ENCODE peak calls at places on chromosomes 4 and X, in four cellular contexts. S is H1, O is SK-N-SH, K is K562. X is an unnamed sample.

GRCh38 chrX:11215191-11215921 is 77.9 kb upstream of the AMELX start:
- DNase-seq in S (peak; percentile 50), K (no peak), O (peak; percentile 17), X (no peak)

GRCh38 chrX:68462197-68462596 is 28.9 kb upstream of the OPHN1 start:
- DNase-seq in O (no peak), K (no peak), S (no peak), X (no peak)

GRCh38 chr4:138668309-138668708 is 347.3 kb upstream of the NOCT start:
- DNase-seq in O (no peak), S (no peak), K (no peak), X (no peak)

GRCh38 chr4:3310301-3311094 is 17.7 kb downstream of the RGS12 start:
- DNase-seq in S (no peak), O (no peak), K (no peak), X (no peak)

GRCh38 chr4:13267091-13267490 is 217.0 kb downstream of the RAB28 start:
- DNase-seq in K (no peak), S (no peak), O (no peak), X (no peak)

GRCh38 chrX:26597981-26598380 is 382.0 kb downstream of the MAGEB5 start:
- DNase-seq in S (no peak), K (no peak), O (no peak), X (no peak)

GRCh38 chrX:79413009-79413408 is 45.9 kb upstream of the ITM2A start:
- DNase-seq in K (no peak), O (peak; percentile 1), S (no peak), X (no peak)

GRCh38 chrX:11666180-11666579 is 460 bp upstream of the ARHGAP6 start:
- DNase-seq in S (peak; percentile 47), K (no peak), O (peak; percentile 42), X (no peak)

DNA sequence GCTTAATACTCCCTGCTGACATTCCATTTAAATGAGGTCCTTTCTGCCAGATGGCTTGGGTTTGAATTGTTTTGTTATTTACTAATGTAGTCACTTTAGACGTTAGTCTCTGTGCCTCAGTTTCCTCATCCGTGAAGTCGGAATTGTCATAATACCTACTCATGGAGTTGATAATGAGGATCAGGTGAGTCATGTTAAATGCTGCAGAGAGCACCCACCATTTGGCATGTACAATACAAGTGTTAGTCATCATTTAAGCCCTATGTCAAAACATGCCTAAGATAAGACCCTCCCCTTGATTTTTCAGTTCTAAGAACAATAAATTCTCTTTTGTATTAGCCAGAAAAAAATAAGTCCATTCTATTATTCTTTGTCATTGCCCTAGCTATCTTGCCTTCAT is 534.8 kb upstream of the HTR2C start:
- DNase-seq in S (no peak), K (no peak), O (no peak), X (no peak)
- H3K27ac ChIP-seq in S (no peak overlapping the region), K (peak overlapping the region; percentile 56), O (no peak overlapping the region), X (no peak overlapping the region)

GRCh38 chr4:40196724-40197281 is at the start of gene RHOH:
- DNase-seq in O (no peak), S (peak; percentile 58), K (no peak), X (no peak)

GRCh38 chr4:40199999-40200880 is 3.4 kb downstream of the RHOH start:
- DNase-seq in S (no peak), K (no peak), O (no peak), X (no peak)

GRCh38 chr4:40197879-40198689 is 1.3 kb downstream of the RHOH start:
- DNase-seq in K (no peak), O (no peak), S (no peak), X (no peak)

GRCh38 chr4:40200881-40201797 is 4.3 kb downstream of the RHOH start:
- DNase-seq in S (no peak), K (no peak), O (peak; percentile 32), X (no peak)

DNA sequence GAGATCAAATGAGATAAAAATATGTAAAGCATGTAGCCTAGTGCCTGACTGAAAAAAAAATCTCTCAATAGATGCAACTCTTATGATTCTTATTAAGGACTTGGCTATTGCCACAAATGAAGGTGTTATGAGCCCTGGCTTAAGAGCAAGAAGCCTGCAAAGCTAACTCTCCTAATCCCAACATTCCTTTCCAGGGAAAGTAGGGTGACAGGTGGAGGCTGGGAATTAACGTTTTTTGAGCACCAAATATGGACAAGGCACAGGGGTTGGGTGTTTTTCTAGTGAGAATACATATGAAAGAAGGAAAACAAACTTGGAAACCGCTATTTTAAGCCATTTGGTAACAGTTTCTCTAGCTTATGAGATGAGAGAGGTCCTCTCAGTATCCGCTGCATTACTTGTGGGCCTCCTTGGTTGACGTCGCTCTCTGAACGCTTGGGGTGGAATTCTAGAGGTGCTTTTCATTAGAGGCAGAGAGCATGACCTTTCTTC is 2.4 kb downstream of the RHOH start:
- DNase-seq in O (no peak), K (no peak), S (no peak), X (no peak)
- H3K4me1 ChIP-seq in O (peaks cover 3% of the 10 kb centered on the region), K (peaks cover 44% of the 10 kb centered on the region), S (peaks cover 26% of the 10 kb centered on the region), X (no peaks in the 10 kb centered on the region)

DNA sequence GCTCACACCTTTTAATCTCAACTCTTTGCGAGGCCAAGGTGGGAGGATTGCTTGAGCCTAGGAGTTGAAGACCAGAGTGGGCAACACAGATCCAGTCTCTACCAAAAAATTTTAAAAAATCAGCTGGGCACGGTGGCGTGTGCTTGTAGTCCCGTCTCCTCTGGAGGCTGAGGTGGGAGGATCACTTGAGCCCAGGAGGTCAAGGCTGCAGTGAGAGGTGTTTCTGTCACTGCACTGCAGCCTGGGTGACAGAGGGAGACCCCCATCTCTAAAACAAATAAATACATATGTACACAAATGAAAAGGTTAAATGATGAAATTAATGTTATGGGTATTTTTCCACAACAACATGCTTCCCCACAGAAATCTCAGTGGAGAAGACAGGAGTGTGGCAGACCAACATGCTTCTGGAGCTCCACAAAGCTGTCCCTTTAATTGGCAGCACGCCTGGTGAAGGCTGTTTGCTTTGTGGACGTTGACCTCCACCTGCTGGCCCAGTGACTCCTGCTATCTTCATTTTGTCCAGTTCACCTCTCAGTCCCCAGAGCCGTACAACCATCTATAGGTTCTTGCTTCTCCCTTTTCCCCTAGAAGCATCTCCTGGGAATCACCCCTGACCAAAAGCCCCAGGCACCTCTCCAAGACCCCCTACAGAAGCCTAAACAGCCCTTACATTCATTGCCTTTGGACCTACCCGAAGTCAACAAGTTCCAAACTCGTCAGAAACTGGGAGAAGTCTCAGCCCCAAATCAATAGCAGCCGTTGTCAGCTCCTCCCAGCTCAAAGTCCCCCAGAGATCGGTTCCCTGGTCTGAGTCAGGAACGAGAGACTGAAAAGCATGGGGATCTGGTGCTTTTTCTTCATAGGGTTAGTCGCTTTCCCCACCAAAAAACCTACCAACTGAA is 36.4 kb upstream of the CD99 start:
- DNase-seq in K (no peak), O (no peak), S (no peak), X (no peak)
- TF ChIP-seq POLR2AphosphoS5 in K (no peak), O (no peak), S (no peak), X (no peak)

GRCh38 chr4:39134674-39135073 is 47.7 kb upstream of the WDR19 start:
- DNase-seq in O (peak; percentile 10), K (no peak), S (no peak), X (no peak)
- H3K27ac ChIP-seq in O (peak overlapping the region; percentile 29), K (no peak overlapping the region), S (no peak overlapping the region), X (no peak overlapping the region)

DNA sequence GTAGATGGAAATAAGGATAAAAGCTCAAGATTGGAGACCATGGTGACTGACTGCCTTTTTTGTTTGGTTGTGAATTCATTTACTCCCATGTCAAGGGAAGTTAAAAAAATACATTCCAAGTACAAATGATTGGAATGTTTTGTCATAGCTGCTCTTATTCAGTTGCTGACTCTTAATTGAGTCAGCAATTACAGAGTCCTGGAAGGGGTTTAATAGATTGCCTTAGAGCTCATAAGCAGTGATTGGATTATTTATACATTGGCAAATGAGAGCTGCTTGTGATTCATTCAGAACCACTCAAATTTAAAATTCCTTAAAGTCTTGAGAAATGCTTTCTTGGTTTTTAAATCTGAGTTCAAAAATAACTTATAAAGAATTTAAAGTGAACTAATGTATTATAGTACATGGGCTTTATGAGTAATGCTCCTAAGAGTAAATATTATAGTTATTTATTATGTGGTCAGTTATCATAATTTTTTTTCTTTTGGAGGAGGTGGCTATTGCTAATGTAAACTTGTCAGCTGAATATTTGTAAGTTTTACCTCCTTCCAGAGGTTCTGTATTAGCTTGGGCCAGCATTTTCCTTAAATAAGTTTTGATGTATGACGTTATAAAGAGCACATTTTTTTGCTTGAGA is 13.6 kb downstream of the JADE1 start:
- DNase-seq in O (no peak), K (no peak), S (no peak), X (no peak)
- H3K4me1 ChIP-seq in O (peaks cover 17% of the 10 kb centered on the region), K (peaks cover 41% of the 10 kb centered on the region), S (peaks cover 37% of the 10 kb centered on the region), X (peaks cover 22% of the 10 kb centered on the region)

GRCh38 chr4:87029356-87029755 is 94.5 kb downstream of the AFF1 start:
- DNase-seq in O (no peak), S (no peak), K (no peak), X (no peak)
- TF ChIP-seq POLR2AphosphoS5 in O (no peak), S (no peak), K (no peak), X (no peak)